ENCODE peak calls at places on chromosomes 1 and 21, in seven cellular contexts. E is adrenal gland, I is astrocyte of the spinal cord, G is fibroblast of lung, T is Caco-2, B is IMR-90, L is transverse colon. D is an unnamed sample.

GRCh38 chr1:198913667-198914066 is 274.8 kb downstream of the PTPRC start:
- DNase-seq in L (no peak), E (no peak), I (no peak), G (no peak), T (no peak), B (peak), D (no peak)

GRCh38 chr1:102726417-102726816 is 381.9 kb downstream of the COL11A1 start:
- DNase-seq in I (no peak), L (no peak), E (no peak), G (no peak), T (no peak), B (no peak), D (no peak)

GRCh38 chr1:90718411-90719320 is 1.6 kb upstream of the BARHL2 start:
- DNase-seq in G (no peak), T (no peak), L (no peak), I (no peak), B (no peak), E (no peak), D (no peak)

GRCh38 chr1:85464497-85465098 is 361 bp downstream of the DDAH1 start:
- DNase-seq in T (peak), G (peak), L (peak), I (peak), E (peak), B (peak), D (no peak)

GRCh38 chr1:221317537-221317936 is 424.4 kb downstream of the DUSP10 start:
- DNase-seq in B (no peak), T (no peak), L (no peak), G (no peak), I (no peak), E (no peak), D (no peak)

GRCh38 chr1:156004843-156005593 is 15.7 kb downstream of the SSR2 start:
- DNase-seq in I (no peak), T (no peak), G (no peak), L (peak), E (no peak), B (no peak), D (no peak)

GRCh38 chr1:225817611-225818061 is 7.7 kb downstream of the EPHX1 start:
- DNase-seq in I (peak), T (no peak), L (peak), E (peak), B (peak), G (peak), D (peak)

GRCh38 chr1:208209896-208210589 is 34.1 kb downstream of the PLXNA2 start:
- DNase-seq in T (no peak), E (no peak), L (no peak), B (no peak), G (no peak), I (no peak), D (no peak)

GRCh38 chr1:234558186-234558836 is 51.7 kb downstream of the IRF2BP2 start:
- DNase-seq in T (no peak), B (no peak), L (no peak), I (no peak), E (no peak), G (peak), D (no peak)

GRCh38 chr1:8599813-8600212 is 217.6 kb downstream of the RERE start:
- DNase-seq in G (no peak), T (no peak), B (no peak), L (peak), E (no peak), I (no peak), D (no peak)

GRCh38 chr1:2523191-2523890 is 3.1 kb downstream of the PANK4 start:
- DNase-seq in L (no peak), T (no peak), B (peak), E (no peak), G (no peak), I (no peak), D (no peak)

GRCh38 chr1:22171951-22172715 is 29.2 kb upstream of the WNT4 start:
- DNase-seq in T (peak), E (no peak), G (no peak), I (no peak), L (no peak), B (no peak), D (no peak)

GRCh38 chr1:31576201-31576669 is at the start of gene TINAGL1:
- DNase-seq in B (no peak), E (no peak), I (no peak), G (no peak), L (peak), T (peak), D (no peak)

GRCh38 chr21:38850277-38850951 is 44.7 kb downstream of the ETS2 start:
- DNase-seq in G (no peak), T (no peak), I (no peak), E (no peak), L (no peak), B (no peak), D (no peak)

GRCh38 chr1:41639332-41639936 is 155.0 kb upstream of the EDN2 start:
- DNase-seq in B (peak), G (peak), T (no peak), I (peak), L (no peak), E (no peak), D (no peak)

GRCh38 chr1:20486457-20487235 is 636 bp upstream of the CAMK2N1 start:
- DNase-seq in T (peak), L (peak), I (peak), E (peak), G (peak), B (peak), D (no peak)

GRCh38 chr1:40383095-40383487 is 9.6 kb downstream of the SMAP2 start:
- DNase-seq in T (no peak), L (no peak), B (no peak), I (peak), E (no peak), G (no peak), D (no peak)

GRCh38 chr1:166170726-166171125 is 3.9 kb upstream of the FAM78B start:
- DNase-seq in I (no peak), G (peak), L (no peak), E (no peak), T (no peak), B (no peak), D (no peak)

DNA sequence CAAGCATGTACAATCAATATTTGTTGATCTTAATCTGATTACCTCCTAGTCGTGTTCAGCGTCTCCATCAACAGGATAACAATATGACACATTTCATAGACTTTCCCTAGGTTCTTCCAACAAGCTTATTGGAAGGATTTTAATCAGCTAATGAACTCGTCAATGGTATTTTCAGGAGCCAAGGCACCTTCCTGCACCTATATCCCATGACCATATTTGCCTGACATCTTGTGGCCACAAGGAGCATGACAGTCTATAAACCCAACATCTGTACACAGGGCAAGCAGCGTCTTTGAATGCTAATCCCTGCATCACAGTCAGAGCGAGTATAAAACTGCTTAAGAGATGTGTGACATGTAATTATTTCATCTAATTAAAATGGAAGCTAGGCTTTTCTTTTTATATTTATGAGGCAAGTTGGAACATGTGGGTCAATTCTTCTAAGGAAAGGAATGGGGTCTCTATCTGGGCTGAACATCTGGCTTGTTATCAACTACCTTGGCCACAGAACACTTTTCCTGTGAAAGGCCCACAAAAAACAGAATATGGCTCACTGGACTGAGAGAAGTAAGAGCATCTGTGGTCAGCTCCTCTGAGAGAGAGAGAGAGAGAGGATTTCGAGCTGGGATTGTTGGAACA is 388.8 kb downstream of the NTNG1 start:
- DNase-seq in T (peak), B (peak), G (peak), L (peak), I (peak), E (peak), D (peak)
- TF ChIP-seq CTCF in T (peak), B (peak), G (peak), L (peak), I (peak), E (peak), D (peak)

DNA sequence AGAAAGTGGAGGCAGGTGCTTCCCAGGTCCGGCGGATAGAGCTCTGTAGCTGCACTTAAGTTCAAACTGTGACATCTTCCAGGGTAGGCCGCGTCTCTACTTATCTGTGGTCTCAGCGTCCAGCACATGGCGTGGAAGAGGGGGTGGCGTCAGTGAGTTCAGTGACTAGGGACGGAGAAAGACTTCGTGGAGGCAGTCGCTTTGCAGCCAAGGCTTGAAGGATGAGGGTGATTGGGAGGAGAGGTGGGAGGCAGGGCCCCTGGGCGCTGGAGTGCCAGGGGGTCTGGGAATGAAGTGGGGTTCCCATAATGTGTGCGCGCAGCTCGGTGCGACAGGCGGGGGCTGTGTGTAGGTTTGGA is 444 bp upstream of the AGO1 start:
- DNase-seq in G (no peak), I (no peak), L (no peak), B (no peak), E (peak), T (no peak), D (no peak)
- H3K4me3 ChIP-seq in G (peak), I (peak), L (no peak), B (peak), E (no peak), T (peak), D (no peak)

DNA sequence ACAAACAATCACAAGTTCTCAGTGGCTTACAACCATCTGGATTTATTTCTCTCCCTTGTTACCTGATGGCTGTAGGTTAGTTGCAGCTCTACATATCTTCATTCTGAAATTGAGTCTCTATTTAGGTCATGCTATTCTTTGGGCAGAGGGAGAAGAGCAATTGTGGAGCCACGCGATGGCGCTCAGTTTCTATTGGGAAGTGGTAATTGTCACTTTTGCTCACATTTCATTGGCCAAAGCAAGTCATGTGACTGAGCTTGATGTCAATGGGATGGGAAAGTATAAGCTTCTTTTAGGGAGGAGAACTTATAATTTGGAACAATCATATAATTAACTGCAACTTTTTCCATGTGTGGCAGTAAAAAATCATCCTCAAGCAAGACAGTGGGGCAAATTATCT is 166.5 kb downstream of the LMO4 start:
- DNase-seq in G (no peak), T (no peak), I (no peak), B (no peak), E (no peak), L (no peak), D (no peak)
- TF ChIP-seq CTCF in G (no peak), T (no peak), I (no peak), B (no peak), E (no peak), L (no peak), D (no peak)

GRCh38 chr1:161098161-161099068 is at the start of gene KLHDC9:
- DNase-seq in T (peak), I (peak), G (peak), L (peak), E (peak), B (peak), D (no peak)

GRCh38 chr1:161096015-161096414 is 2.1 kb upstream of the KLHDC9 start:
- DNase-seq in T (no peak), I (no peak), L (no peak), B (no peak), E (no peak), G (no peak), D (no peak)

GRCh38 chr1:161100534-161100933 is 2.4 kb downstream of the KLHDC9 start:
- DNase-seq in I (no peak), B (no peak), G (no peak), L (no peak), T (no peak), E (no peak), D (no peak)

GRCh38 chr1:161096514-161096913 is 1.6 kb upstream of the KLHDC9 start:
- DNase-seq in E (no peak), G (no peak), I (no peak), T (no peak), B (peak), L (no peak), D (no peak)

GRCh38 chr1:161099090-161099802 is 1.1 kb downstream of the KLHDC9 start:
- DNase-seq in L (no peak), E (no peak), I (no peak), T (no peak), G (no peak), B (no peak), D (no peak)
- H3K4me3 ChIP-seq in L (no peak), E (no peak), I (no peak), T (peak), G (no peak), B (no peak), D (peak)

DNA sequence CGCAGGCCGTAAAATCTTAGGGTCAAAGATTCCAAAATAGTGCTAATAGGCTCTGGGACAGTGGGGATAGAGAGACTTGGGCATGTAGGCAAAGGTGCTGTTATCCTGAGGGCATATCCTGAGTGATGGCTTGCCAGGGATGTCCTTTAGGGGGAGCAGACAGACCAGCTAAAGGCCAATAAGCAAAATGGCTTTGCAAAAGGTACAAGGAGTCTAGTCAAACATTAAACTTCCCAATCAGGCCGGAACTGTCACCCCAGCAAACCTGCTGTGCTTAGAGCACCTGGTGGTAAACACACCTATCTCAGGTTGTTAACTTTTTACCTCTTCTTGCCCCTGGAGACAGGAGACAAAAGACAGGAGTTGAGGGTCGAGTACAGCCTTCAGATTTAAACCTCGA is 49.1 kb downstream of the TRABD2B start:
- DNase-seq in L (no peak), I (no peak), E (no peak), T (peak), B (no peak), G (no peak), D (no peak)
- TF ChIP-seq CTCF in L (no peak), I (peak), E (no peak), T (peak), B (no peak), G (no peak), D (peak)

GRCh38 chr1:182603646-182604127 is 502 bp downstream of the RGS16 start:
- DNase-seq in G (peak), E (no peak), L (peak), B (no peak), I (no peak), T (no peak), D (no peak)

GRCh38 chr1:182601926-182602325 is 2.3 kb downstream of the RGS16 start:
- DNase-seq in E (peak), T (no peak), I (no peak), L (no peak), G (no peak), B (no peak), D (no peak)

GRCh38 chr1:182604835-182605164 is 611 bp upstream of the RGS16 start:
- DNase-seq in G (no peak), T (no peak), E (no peak), B (no peak), I (no peak), L (no peak), D (no peak)

GRCh38 chr1:182602945-182603645 is 1.1 kb downstream of the RGS16 start:
- DNase-seq in I (no peak), G (no peak), B (no peak), L (no peak), T (no peak), E (no peak), D (no peak)

GRCh38 chr1:182604128-182604834 is at the start of gene RGS16:
- DNase-seq in B (peak), G (peak), T (peak), E (peak), I (peak), L (peak), D (peak)
- H3K4me3 ChIP-seq in B (peak), G (peak), T (peak), E (no peak), I (peak), L (peak), D (peak)

GRCh38 chr1:16613185-16614147 is at the start of gene NBPF1:
- DNase-seq in T (peak), E (peak), I (peak), G (peak), B (peak), L (peak), D (peak)
- TF ChIP-seq CTCF in T (no peak), E (no peak), I (no peak), G (no peak), B (no peak), L (peak), D (no peak)

DNA sequence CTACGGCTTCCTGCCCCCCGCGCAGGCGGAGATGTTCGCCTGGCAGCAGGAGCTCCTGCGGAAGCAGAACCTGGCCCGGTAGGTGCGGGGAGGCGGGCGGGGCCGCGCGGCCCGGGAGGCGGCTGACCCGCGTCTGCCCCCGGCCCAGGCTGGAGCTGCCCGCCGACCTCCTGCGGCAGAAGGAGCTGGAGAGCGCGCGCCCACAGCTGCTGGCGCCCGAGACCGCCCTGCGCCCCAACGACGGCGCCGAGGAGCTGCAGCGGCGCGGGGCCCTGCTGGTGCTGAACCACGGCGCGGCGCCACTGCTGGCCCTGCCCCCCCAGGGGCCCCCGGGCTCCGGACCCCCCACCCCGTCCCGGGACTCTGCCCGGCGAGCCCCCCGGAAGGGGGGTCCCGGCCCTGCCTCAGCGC is 16.6 kb downstream of the NOC2L start:
- DNase-seq in B (no peak), I (peak), E (no peak), G (peak), L (no peak), T (no peak), D (no peak)
- H3K4me3 ChIP-seq in B (peak), I (peak), E (peak), G (no peak), L (no peak), T (peak), D (peak)

DNA sequence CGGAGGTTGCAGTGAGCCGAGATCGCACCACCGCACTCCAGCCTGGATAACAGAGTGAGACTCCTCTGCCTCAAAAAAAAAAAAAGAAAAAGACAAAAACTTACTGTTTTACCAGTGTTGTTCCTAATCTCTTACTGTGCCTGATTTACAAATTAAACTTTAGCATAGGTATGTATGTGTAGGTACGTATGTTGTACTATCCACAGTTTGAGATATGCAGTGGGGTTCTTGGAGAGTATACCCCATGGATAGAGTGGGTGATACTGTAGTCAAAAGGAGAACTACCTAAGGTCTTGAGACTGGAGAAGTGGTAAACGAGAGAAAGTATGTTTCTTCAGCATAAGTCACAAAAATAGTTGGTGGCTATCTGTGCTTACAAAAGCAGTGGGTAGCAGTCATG is 38.6 kb downstream of the RNF11 start:
- DNase-seq in T (no peak), L (no peak), E (no peak), B (no peak), I (no peak), G (no peak), D (no peak)
- TF ChIP-seq CTCF in T (no peak), L (no peak), E (no peak), B (no peak), I (no peak), G (no peak), D (no peak)

D was measured in HFF-Myc.